ENCODE peak calls at places on chromosomes 13 and 19, in nine cellular contexts. P, X, Z, L, A, N, I, M and U are unnamed samples.
A peak's percentile ranks its signal among the peaks of the same experiment; 100 is the strongest.

GRCh38 chr13:73521291-73521626 is 462.5 kb downstream of the KLF5 start:
- DNase-seq in A (no peak), M (no peak), Z (no peak), L (no peak), P (no peak), X (peak; percentile 52), I (no peak), N (no peak), U (no peak)

GRCh38 chr19:56350416-56351045 is 35.9 kb upstream of the ZSCAN5A start:
- DNase-seq in I (peak; percentile 34), L (no peak), A (peak; percentile 11), X (peak; percentile 64), M (peak; percentile 31), Z (peak; percentile 7), N (peak; percentile 64), P (peak; percentile 65), U (peak; percentile 58)

GRCh38 chr19:2680808-2681207 is 21.7 kb downstream of the GNG7 start:
- DNase-seq in P (no peak), X (no peak), Z (no peak), A (no peak), M (no peak), N (no peak), I (no peak), L (no peak), U (no peak)

GRCh38 chr19:15563325-15563794 is 51.7 kb upstream of the CYP4F8 start:
- DNase-seq in X (no peak), P (peak; percentile 55), M (no peak), L (no peak), A (no peak), I (no peak), Z (no peak), N (peak; percentile 64), U (peak; percentile 68)

GRCh38 chr13:44842158-44842557 is 147.1 kb downstream of the NUFIP1 start:
- DNase-seq in A (no peak), L (peak; percentile 38), M (no peak), P (no peak), I (no peak), Z (no peak), N (no peak), X (no peak), U (no peak)

GRCh38 chr13:31951215-31951678 is 80.3 kb upstream of the FRY start:
- DNase-seq in P (no peak), N (no peak), Z (peak; percentile 9), X (no peak), A (no peak), L (no peak), M (no peak), I (peak; percentile 63), U (no peak)

GRCh38 chr13:88288326-88288725 is 617.2 kb downstream of the SLITRK5 start:
- DNase-seq in Z (no peak), L (no peak), N (no peak), M (no peak), X (no peak), A (no peak), P (no peak), I (no peak), U (no peak)

GRCh38 chr19:17075860-17076538 is 422 bp downstream of the MYO9B start:
- DNase-seq in X (no peak), P (peak; percentile 51), M (no peak), A (peak; percentile 22), N (no peak), I (peak; percentile 35), L (no peak), Z (peak; percentile 54), U (no peak)

GRCh38 chr13:75762066-75762937 is 126.2 kb downstream of the LMO7 start:
- DNase-seq in N (no peak), I (peak; percentile 26), P (no peak), Z (peak; percentile 48), A (no peak), M (no peak), L (no peak), X (peak; percentile 75), U (peak; percentile 15)

GRCh38 chr13:95530178-95530577 is 22.3 kb upstream of the CLDN10 start:
- DNase-seq in L (no peak), P (no peak), M (no peak), A (no peak), X (no peak), I (no peak), N (peak; percentile 45), Z (no peak), U (peak; percentile 38)

GRCh38 chr13:102903659-102904407 is 58.0 kb downstream of the ERCC5 start:
- DNase-seq in P (peak; percentile 32), N (no peak), L (no peak), M (peak; percentile 6), A (peak; percentile 3), Z (no peak), I (no peak), X (no peak), U (no peak)

GRCh38 chr13:48749699-48750473 is 96.2 kb downstream of the CYSLTR2 start:
- DNase-seq in A (peak; percentile 62), X (no peak), P (peak; percentile 80), M (peak; percentile 61), Z (peak; percentile 85), N (no peak), I (peak; percentile 88), L (peak; percentile 82), U (peak; percentile 76)

GRCh38 chr19:55497777-55498176 is 9.5 kb downstream of the SSC5D start:
- DNase-seq in P (no peak), L (no peak), M (no peak), I (no peak), X (no peak), N (no peak), A (no peak), Z (no peak), U (no peak)

GRCh38 chr13:34655554-34655953 is 286.5 kb upstream of the NBEA start:
- DNase-seq in Z (no peak), L (no peak), A (no peak), X (no peak), P (no peak), I (no peak), N (no peak), M (no peak), U (no peak)

GRCh38 chr13:32159147-32159869 is 127.7 kb downstream of the FRY start:
- DNase-seq in I (no peak), L (no peak), A (no peak), Z (no peak), N (no peak), P (no peak), X (no peak), M (no peak), U (no peak)

GRCh38 chr19:49368711-49369358 is 5.2 kb downstream of the DKKL1 start:
- DNase-seq in Z (no peak), L (no peak), A (no peak), M (no peak), I (no peak), X (no peak), P (no peak), N (no peak), U (no peak)

GRCh38 chr13:110390572-110390971 is 83.5 kb downstream of the COL4A2 start:
- DNase-seq in N (no peak), Z (no peak), P (no peak), I (no peak), A (no peak), M (no peak), L (peak; percentile 84), X (no peak), U (no peak)

GRCh38 chr19:42280761-42281174 is 11.7 kb downstream of the CIC start:
- DNase-seq in M (no peak), A (no peak), Z (no peak), L (no peak), P (no peak), X (no peak), I (peak; percentile 63), N (peak; percentile 74), U (no peak)

GRCh38 chr19:950352-951066 is 24.7 kb downstream of the ARID3A start:
- DNase-seq in Z (no peak), N (no peak), A (no peak), M (no peak), L (no peak), X (no peak), I (no peak), P (no peak), U (no peak)

GRCh38 chr19:15471639-15472101 is 7.3 kb upstream of the RASAL3 start:
- DNase-seq in P (no peak), A (no peak), M (no peak), X (no peak), N (no peak), I (no peak), L (no peak), Z (no peak), U (no peak)